ENCODE peak calls at places on chromosomes 6 and 20, in four cellular contexts. Z is H1, X is HepG2, E is GM12878. D is an unnamed sample.

GRCh38 chr20:24630486-24631172 is 161.2 kb downstream of the SYNDIG1 start:
- DNase-seq in X (no peak), Z (peak; percentile 14), E (no peak), D (no peak)

GRCh38 chr6:84773431-84774173 is 9.2 kb upstream of the TBX18 start:
- DNase-seq in X (no peak), Z (peak; percentile 78), E (no peak), D (no peak)

GRCh38 chr20:47438464-47439381 is 63.0 kb upstream of the NCOA3 start:
- DNase-seq in Z (no peak), X (no peak), E (peak; percentile 75), D (no peak)

GRCh38 chr6:51644426-51644825 is 443.0 kb downstream of the PKHD1 start:
- DNase-seq in E (no peak), Z (no peak), X (no peak), D (no peak)

GRCh38 chr6:132664309-132665034 is 5.5 kb upstream of the TAAR1 start:
- DNase-seq in E (no peak), Z (no peak), X (no peak), D (no peak)

GRCh38 chr6:47710295-47710694 is 11.9 kb downstream of the ADGRF4 start:
- DNase-seq in Z (no peak), E (no peak), X (no peak), D (no peak)

GRCh38 chr6:75154973-75155372 is 50.9 kb downstream of the COL12A1 start:
- DNase-seq in X (no peak), Z (no peak), E (no peak), D (no peak)

GRCh38 chr6:11093065-11093590 is 506 bp upstream of the SMIM13 start:
- DNase-seq in E (no peak), Z (no peak), X (no peak), D (no peak)

GRCh38 chr20:42010090-42010489 is 391.9 kb upstream of the CHD6 start:
- DNase-seq in X (no peak), Z (no peak), E (no peak), D (no peak)

GRCh38 chr6:10793695-10794094 is 44.6 kb downstream of the MAK start:
- DNase-seq in X (no peak), E (no peak), Z (no peak), D (no peak)

GRCh38 chr20:54132612-54133433 is 41.0 kb downstream of the CYP24A1 start:
- DNase-seq in Z (no peak), X (peak; percentile 100), E (no peak), D (peak; percentile 43)

GRCh38 chr6:36794704-36795065 is 44.6 kb downstream of the CPNE5 start:
- DNase-seq in Z (no peak), E (no peak), X (no peak), D (no peak)

GRCh38 chr6:2738373-2738979 is 12.2 kb downstream of the MYLK4 start:
- DNase-seq in E (no peak), Z (peak; percentile 64), X (peak; percentile 47), D (peak; percentile 60)

DNA sequence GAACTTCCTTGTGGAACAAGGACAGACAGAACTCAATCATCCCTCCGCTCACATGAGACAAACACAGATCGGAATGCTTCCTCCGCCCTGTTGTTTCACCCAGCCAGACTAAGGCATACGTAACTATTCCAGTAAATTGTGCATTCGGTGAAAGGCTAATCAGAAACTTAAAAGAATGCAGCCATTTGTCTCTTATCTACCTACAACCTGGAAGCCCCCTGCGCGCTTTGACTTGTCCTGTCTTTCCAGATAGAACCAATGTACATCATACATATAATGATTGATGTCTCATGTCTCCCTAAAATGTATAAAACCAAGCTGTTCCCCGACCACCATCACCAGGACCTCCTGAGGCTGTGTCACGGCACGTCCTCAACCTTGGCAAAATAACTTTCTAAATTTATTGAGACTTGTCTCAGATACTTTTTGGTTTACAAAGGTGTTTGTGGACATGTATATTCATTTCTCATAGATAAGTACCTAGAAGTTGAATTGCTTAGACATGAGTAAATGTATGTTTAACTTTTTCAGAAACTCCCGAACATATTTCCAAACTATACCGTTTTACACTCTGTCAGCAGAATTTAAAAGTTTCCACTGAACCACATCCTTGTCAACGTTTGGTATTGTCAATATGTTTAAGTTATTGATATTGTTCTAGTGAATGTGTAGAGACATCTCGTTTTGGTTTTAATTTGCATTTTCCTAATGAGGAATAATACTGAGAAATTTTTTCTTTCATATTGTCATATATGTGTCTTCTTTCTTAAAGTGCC is 197.6 kb upstream of the THBS2 start:
- DNase-seq in X (no peak), E (no peak), Z (no peak), D (no peak)
- TF ChIP-seq YY1 in X (no peak), E (no peak), Z (no peak), D (no peak)

GRCh38 chr20:63254536-63255384 is 497 bp upstream of the NKAIN4 start:
- DNase-seq in Z (peak; percentile 76), E (no peak), X (no peak), D (no peak)

GRCh38 chr20:63254237-63254535 is at the start of gene NKAIN4:
- DNase-seq in Z (no peak), X (no peak), E (no peak), D (no peak)

GRCh38 chr20:63257629-63258028 is 3.4 kb upstream of the NKAIN4 start:
- DNase-seq in X (no peak), Z (no peak), E (no peak), D (no peak)

GRCh38 chr20:63256954-63257353 is 2.7 kb upstream of the NKAIN4 start:
- DNase-seq in X (no peak), Z (no peak), E (no peak), D (no peak)

DNA sequence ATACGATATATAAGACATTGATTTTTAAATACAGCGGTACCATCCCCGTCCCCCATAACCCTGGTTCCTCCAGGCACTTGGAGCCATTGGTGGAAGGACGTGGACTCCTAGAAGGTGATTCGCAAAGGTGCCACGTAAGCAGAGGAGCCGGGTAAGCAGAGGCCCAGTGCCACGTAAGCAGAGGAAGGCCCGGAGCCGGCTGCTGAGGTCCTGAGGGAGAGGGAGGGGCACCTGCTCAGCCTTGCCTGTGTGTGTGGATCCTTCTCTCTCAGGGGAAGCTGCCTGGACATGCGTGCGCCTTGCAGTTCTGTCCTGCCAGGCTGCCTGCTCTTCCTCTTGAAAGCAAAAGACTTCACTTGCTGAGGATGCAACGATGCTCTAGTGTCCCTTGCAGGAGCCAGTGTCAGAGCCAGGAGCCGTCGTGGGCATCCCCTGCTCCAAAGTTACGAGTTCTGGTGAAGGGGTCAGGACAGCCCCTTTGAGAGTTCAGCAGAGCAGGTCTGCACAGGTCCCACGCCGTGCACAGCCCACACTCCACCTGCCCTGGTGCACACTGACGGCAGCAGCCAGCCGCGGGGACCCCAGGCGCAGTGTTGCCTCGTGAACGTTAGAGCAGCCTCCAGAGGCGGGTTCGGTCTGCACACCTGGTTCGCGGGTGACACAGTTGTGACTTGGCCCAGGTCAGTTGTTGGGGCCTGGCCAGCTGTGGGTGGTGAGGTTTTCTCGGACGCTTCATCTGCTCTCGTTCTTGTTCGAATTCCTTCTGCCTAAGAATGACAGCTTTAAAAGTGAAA is 1.8 kb upstream of the NKAIN4 start:
- DNase-seq in Z (no peak), X (no peak), E (no peak), D (no peak)
- H3K27me3 ChIP-seq in Z (peaks cover 43% of the 10 kb centered on the region), X (peaks cover 41% of the 10 kb centered on the region), E (peaks cover 14% of the 10 kb centered on the region), D (peaks cover 41% of the 10 kb centered on the region)

DNA sequence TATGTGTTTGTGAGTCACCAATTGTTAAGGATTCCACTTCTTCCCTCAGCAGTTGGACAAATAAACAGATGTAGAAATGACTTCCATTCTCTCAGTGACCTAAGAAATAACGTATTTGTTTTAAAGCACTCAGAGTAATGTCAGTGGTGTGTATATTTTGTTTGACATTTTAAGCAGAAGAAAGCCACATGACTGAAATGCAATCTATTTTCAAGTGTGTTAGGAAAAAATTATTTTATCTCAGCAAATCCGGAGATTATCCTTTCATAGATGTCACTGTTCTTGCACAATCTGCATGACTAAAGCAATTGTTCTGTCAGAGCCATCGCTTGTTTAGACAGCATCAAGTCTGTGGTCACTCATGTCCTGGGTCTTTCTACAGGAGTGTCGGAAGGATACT is 77.1 kb downstream of the JAG1 start:
- DNase-seq in E (no peak), Z (no peak), X (peak; percentile 91), D (no peak)
- TF ChIP-seq SUZ12 in E (no peak), Z (no peak), X (no peak), D (no peak)

DNA sequence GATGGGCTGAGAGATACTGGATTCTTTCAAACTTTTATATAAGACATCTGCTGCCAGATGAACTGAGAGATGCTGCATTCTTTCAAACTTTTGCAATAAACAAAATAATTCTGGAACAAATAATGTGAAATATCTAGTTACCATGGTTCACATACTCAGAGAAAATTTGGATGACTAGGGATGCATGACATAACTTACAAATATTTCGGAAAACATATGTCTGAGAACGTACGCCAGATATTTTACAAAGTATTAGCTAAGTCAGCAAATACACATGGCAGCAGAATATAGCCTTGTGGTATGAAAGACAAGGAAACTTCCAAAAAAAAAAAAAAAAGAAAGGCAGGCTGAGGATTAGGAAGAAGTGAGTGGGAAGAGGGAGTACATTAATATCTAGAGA is 113.3 kb upstream of the TRAF3IP2 start:
- DNase-seq in Z (no peak), E (no peak), X (no peak), D (no peak)
- TF ChIP-seq YY1 in Z (no peak), E (no peak), X (no peak), D (no peak)

GRCh38 chr6:70289299-70289698 is 13.6 kb downstream of the COL9A1 start:
- DNase-seq in E (no peak), X (peak; percentile 14), Z (no peak), D (no peak)
- H3K27me3 ChIP-seq in E (no peaks in the 10 kb centered on the region), X (peaks cover 3% of the 10 kb centered on the region), Z (no peaks in the 10 kb centered on the region), D (no peaks in the 10 kb centered on the region)

DNA sequence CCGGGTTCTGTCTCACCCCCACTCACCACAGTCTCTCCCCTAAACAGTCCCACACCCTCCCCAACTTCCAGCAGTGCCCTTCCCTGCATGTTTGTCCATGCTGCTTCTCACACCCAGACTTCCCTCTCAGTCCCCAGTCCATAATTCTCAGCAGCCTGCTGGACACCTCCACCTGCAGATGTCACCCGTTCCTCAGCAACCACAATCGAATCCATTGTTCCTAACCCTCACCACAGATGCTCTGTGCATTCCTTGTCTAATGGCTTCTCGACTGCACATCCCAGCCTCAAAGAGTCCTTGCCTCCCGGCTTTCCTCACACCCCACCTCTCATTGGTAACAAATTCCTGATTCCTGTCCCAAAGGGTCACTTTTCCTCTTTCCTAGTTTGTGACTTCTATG is 55.6 kb downstream of the GOPC start:
- DNase-seq in E (no peak), X (no peak), Z (no peak), D (no peak)
- TF ChIP-seq SUZ12 in E (no peak), X (no peak), Z (no peak), D (no peak)

GRCh38 chr20:37749185-37749584 is 55.4 kb downstream of the CTNNBL1 start:
- DNase-seq in Z (no peak), E (no peak), X (no peak), D (no peak)
- TF ChIP-seq YY1 in Z (no peak), E (no peak), X (no peak), D (no peak)

GRCh38 chr20:59220161-59220560 is 56.5 kb downstream of the ZNF831 start:
- DNase-seq in Z (no peak), E (no peak), X (no peak), D (no peak)

GRCh38 chr20:59221049-59221748 is 57.6 kb downstream of the ZNF831 start:
- DNase-seq in X (peak; percentile 13), Z (no peak), E (no peak), D (no peak)

GRCh38 chr20:59217794-59218193 is 54.2 kb downstream of the ZNF831 start:
- DNase-seq in E (no peak), Z (no peak), X (no peak), D (no peak)

GRCh38 chr20:59217162-59217561 is 53.5 kb downstream of the ZNF831 start:
- DNase-seq in Z (no peak), E (no peak), X (no peak), D (no peak)

DNA sequence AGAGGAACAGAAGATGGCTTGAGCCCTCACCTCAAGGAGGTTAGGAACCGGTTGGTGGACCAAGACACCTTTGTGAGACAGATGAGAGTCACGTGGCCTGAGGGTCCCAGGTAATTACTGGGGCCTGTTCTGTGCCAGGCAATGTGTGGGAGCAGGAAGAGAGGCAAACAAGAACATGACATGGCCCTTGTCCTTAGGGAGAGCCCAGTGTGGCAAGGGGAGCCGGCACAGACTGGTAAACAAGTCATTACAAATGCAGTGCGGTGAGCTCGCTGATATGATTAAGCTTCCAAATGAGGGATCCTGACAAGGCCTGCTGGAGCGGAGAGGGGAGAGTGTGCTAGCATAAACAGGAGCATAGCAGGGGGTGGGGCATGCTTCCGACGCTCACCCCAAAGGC is 55.6 kb downstream of the ZNF831 start:
- DNase-seq in E (no peak), X (no peak), Z (no peak), D (no peak)
- H3K27me3 ChIP-seq in E (peaks cover 8% of the 10 kb centered on the region), X (peaks cover 11% of the 10 kb centered on the region), Z (peaks cover 22% of the 10 kb centered on the region), D (peaks cover 34% of the 10 kb centered on the region)